ENCODE peak calls at places on chromosome 20, in four cellular contexts. N, E, J and A are unnamed samples.

GRCh38 chr20:17806739-17807441 is 107.1 kb downstream of the BANF2 start:
- DNase-seq in N (peak), E (peak), J (no peak), A (peak)

GRCh38 chr20:63461364-63461763 is 11.1 kb downstream of the KCNQ2 start:
- DNase-seq in E (no peak), N (no peak), J (peak), A (no peak)

GRCh38 chr20:58877374-58878360 is 25.2 kb downstream of the GNAS start:
- DNase-seq in N (no peak), E (no peak), J (no peak), A (no peak)

GRCh38 chr20:20603339-20603990 is 109.0 kb downstream of the RALGAPA2 start:
- DNase-seq in E (no peak), N (no peak), J (peak), A (no peak)

GRCh38 chr20:35976012-35976411 is 7.6 kb downstream of the CNBD2 start:
- DNase-seq in J (no peak), E (no peak), N (no peak), A (no peak)

GRCh38 chr20:53750827-53751393 is 157.3 kb upstream of the ZNF217 start:
- DNase-seq in J (no peak), N (peak), E (no peak), A (peak)

GRCh38 chr20:14413835-14414234 is 76.4 kb upstream of the FLRT3 start:
- DNase-seq in E (no peak), N (no peak), J (no peak), A (no peak)

GRCh38 chr20:62155428-62156253 is 12.1 kb downstream of the SS18L1 start:
- DNase-seq in N (no peak), E (no peak), J (peak), A (no peak)

GRCh38 chr20:50911030-50911429 is 20.2 kb downstream of the ADNP start:
- DNase-seq in J (no peak), E (no peak), N (peak), A (peak)

GRCh38 chr20:45187693-45188092 is 13.0 kb downstream of the PI3 start:
- DNase-seq in N (no peak), J (no peak), E (no peak), A (no peak)

GRCh38 chr20:35539756-35540212 is 2.1 kb upstream of the ERGIC3 start:
- DNase-seq in J (no peak), E (no peak), N (no peak), A (peak)

GRCh38 chr20:56361888-56362287 is 3.1 kb downstream of the FAM210B start:
- DNase-seq in N (no peak), E (no peak), J (no peak), A (no peak)

GRCh38 chr20:11850901-11851300 is 66.8 kb upstream of the BTBD3 start:
- DNase-seq in J (peak), E (no peak), N (peak), A (peak)

GRCh38 chr20:1108437-1108920 is 9.9 kb upstream of the PSMF1 start:
- DNase-seq in J (peak), N (peak), E (no peak), A (peak)

GRCh38 chr20:48094944-48095343 is 309.7 kb upstream of the SULF2 start:
- DNase-seq in E (no peak), J (no peak), N (no peak), A (no peak)

GRCh38 chr20:19737025-19737424 is 21.0 kb upstream of the RIN2 start:
- DNase-seq in N (peak), E (peak), J (peak), A (peak)

GRCh38 chr20:3681931-3682820 is at the start of gene ADAM33:
- DNase-seq in N (peak), E (no peak), J (no peak), A (peak)

GRCh38 chr20:43584448-43585138 is 6.1 kb upstream of the IFT52 start:
- DNase-seq in N (peak), J (no peak), E (no peak), A (peak)

GRCh38 chr20:57004416-57004815 is 262.0 kb downstream of the BMP7 start:
- DNase-seq in N (no peak), E (no peak), J (no peak), A (no peak)